ENCODE peak calls at places on chromosomes 13 and 19, in six cellular contexts. D is heart right ventricle, H is astrocyte of the spinal cord, Q is keratinocyte, S is AG04449, C is mucosa of descending colon. I is an unnamed sample.

GRCh38 chr13:79837741-79838450 is 356.9 kb downstream of the NDFIP2 start:
- DNase-seq in C (no peak), D (no peak), H (peak; percentile 20), Q (no peak), S (no peak), I (no peak)

GRCh38 chr13:35531551-35531950 is 55.1 kb upstream of the MAB21L1 start:
- DNase-seq in Q (no peak), H (no peak), C (no peak), S (no peak), D (no peak), I (no peak)

GRCh38 chr19:47272448-47273312 is 2.0 kb upstream of the INAFM1 start:
- DNase-seq in S (no peak), C (no peak), D (no peak), Q (no peak), H (no peak), I (no peak)

GRCh38 chr13:93098972-93099371 is 127.6 kb upstream of the GPC6 start:
- DNase-seq in Q (no peak), C (no peak), S (no peak), D (no peak), H (no peak), I (no peak)

GRCh38 chr19:38231918-38232317 is 7.9 kb upstream of the DPF1 start:
- DNase-seq in H (no peak), Q (no peak), D (no peak), S (no peak), C (no peak), I (no peak)

GRCh38 chr19:16200776-16201391 is 3.2 kb downstream of the AP1M1 start:
- DNase-seq in S (no peak), H (no peak), Q (no peak), C (no peak), D (no peak), I (no peak)

GRCh38 chr19:46428278-46429141 is at the start of gene PNMA8C:
- DNase-seq in D (peak; percentile 80), Q (no peak), H (peak; percentile 59), C (peak; percentile 81), S (no peak), I (no peak)

GRCh38 chr19:11414544-11414943 is 4.6 kb downstream of the RGL3 start:
- DNase-seq in D (no peak), Q (no peak), S (no peak), C (no peak), H (no peak), I (no peak)

GRCh38 chr13:75904012-75904411 is 267.9 kb downstream of the LMO7 start:
- DNase-seq in Q (no peak), C (no peak), S (no peak), H (no peak), D (no peak), I (no peak)

GRCh38 chr13:47803131-47803530 is 197.9 kb downstream of the SUCLA2 start:
- DNase-seq in Q (no peak), H (no peak), C (no peak), D (no peak), S (no peak), I (no peak)

GRCh38 chr13:36907266-36907665 is 12.8 kb downstream of the SMAD9 start:
- DNase-seq in H (no peak), S (no peak), Q (no peak), C (no peak), D (no peak), I (no peak)

GRCh38 chr13:74193391-74193790 is 59.2 kb upstream of the KLF12 start:
- DNase-seq in C (no peak), H (no peak), D (no peak), S (no peak), Q (no peak), I (no peak)

GRCh38 chr19:58325623-58326022 is 1.2 kb upstream of the ZSCAN22 start:
- DNase-seq in S (no peak), H (no peak), C (no peak), Q (peak; percentile 65), D (no peak), I (no peak)

GRCh38 chr19:55312621-55313117 is 12.5 kb downstream of the TMEM150B start:
- DNase-seq in S (no peak), C (no peak), D (no peak), Q (no peak), H (no peak), I (no peak)

GRCh38 chr13:19888799-19889198 is 25.4 kb upstream of the ZMYM5 start:
- DNase-seq in Q (no peak), C (no peak), H (peak; percentile 38), D (no peak), S (no peak), I (no peak)

GRCh38 chr13:24270639-24271131 is 38.7 kb upstream of the C1QTNF9 start:
- DNase-seq in D (peak; percentile 68), Q (no peak), S (no peak), C (peak; percentile 84), H (peak; percentile 61), I (peak; percentile 66)

GRCh38 chr13:21717817-21718216 is 46.9 kb downstream of the FGF9 start:
- DNase-seq in C (no peak), H (no peak), Q (peak; percentile 21), D (no peak), S (no peak), I (no peak)

GRCh38 chr13:82740442-82740841 is 1141.8 kb downstream of the SLITRK1 start:
- DNase-seq in C (no peak), Q (no peak), D (no peak), S (no peak), H (no peak), I (no peak)

DNA sequence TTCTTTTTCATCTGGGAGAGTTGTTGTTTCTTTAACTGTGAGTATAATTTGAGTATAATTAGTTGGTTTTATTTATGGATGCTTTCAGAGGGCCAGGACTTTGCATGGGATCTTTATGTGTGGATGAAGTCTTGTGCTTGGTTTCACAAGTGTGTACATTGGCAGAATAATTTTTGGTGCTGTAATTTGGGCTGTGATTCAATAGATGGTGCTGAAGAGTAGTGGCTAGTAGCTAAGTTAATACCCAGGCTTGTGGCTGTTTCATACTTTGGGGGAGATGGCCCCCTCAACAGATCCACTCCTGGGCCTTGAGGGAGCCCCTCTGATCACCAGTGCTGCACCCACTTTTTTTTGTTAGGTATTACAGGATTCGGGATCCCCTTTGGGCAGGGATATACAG is 1142.4 kb downstream of the SLITRK1 start:
- DNase-seq in S (no peak), H (no peak), Q (no peak), C (no peak), D (no peak), I (no peak)
- TF ChIP-seq CTCF in S (peak; percentile 7), H (peak; percentile 34), Q (no peak), C (no peak), D (no peak), I (no peak)

GRCh38 chr19:1736280-1736679 is 17.0 kb upstream of the ONECUT3 start:
- DNase-seq in H (no peak), S (no peak), C (no peak), Q (no peak), D (no peak), I (no peak)
- TF ChIP-seq CTCF in H (no peak), S (no peak), C (no peak), Q (no peak), D (no peak), I (no peak)

GRCh38 chr13:51834581-51835158 is 10.3 kb downstream of the TMEM272 start:
- DNase-seq in C (no peak), S (no peak), D (no peak), H (no peak), Q (no peak), I (no peak)
- TF ChIP-seq CTCF in C (no peak), S (no peak), D (no peak), H (no peak), Q (no peak), I (no peak)

GRCh38 chr13:97342936-97343335 is 91.0 kb upstream of the RAP2A start:
- DNase-seq in H (no peak), S (no peak), Q (no peak), D (no peak), C (no peak), I (no peak)

GRCh38 chr13:97346561-97347254 is 87.3 kb upstream of the RAP2A start:
- DNase-seq in D (no peak), S (no peak), Q (no peak), C (no peak), H (no peak), I (no peak)

GRCh38 chr13:97346097-97346496 is 87.9 kb upstream of the RAP2A start:
- DNase-seq in H (no peak), C (no peak), Q (no peak), D (no peak), S (no peak), I (no peak)

GRCh38 chr13:97342136-97342535 is 91.8 kb upstream of the RAP2A start:
- DNase-seq in C (no peak), D (no peak), Q (no peak), S (no peak), H (no peak), I (no peak)

GRCh38 chr13:97344250-97345175 is 89.5 kb upstream of the RAP2A start:
- DNase-seq in H (peak; percentile 63), S (no peak), D (peak; percentile 49), Q (no peak), C (no peak), I (peak; percentile 32)
- TF ChIP-seq CTCF in H (peak; percentile 71), S (peak; percentile 64), D (peak; percentile 66), Q (peak; percentile 59), C (no peak), I (peak; percentile 60)

GRCh38 chr19:44113138-44113783 is at the start of gene ZNF225:
- DNase-seq in S (peak; percentile 91), Q (peak; percentile 85), H (peak; percentile 98), D (peak; percentile 87), C (peak; percentile 95), I (peak; percentile 90)
- TF ChIP-seq CTCF in S (peak; percentile 8), Q (no peak), H (no peak), D (no peak), C (no peak), I (no peak)

GRCh38 chr13:50140742-50141659 is 125.8 kb downstream of the KCNRG start:
- DNase-seq in C (no peak), Q (no peak), H (peak; percentile 43), S (no peak), D (no peak), I (no peak)

GRCh38 chr13:50136678-50137077 is 121.4 kb downstream of the KCNRG start:
- DNase-seq in S (no peak), D (no peak), C (no peak), Q (no peak), H (no peak), I (no peak)

GRCh38 chr13:50144473-50145160 is 129.4 kb downstream of the KCNRG start:
- DNase-seq in S (no peak), H (no peak), D (no peak), Q (no peak), C (no peak), I (no peak)

GRCh38 chr13:50140153-50140552 is 124.9 kb downstream of the KCNRG start:
- DNase-seq in S (no peak), C (no peak), Q (no peak), H (no peak), D (no peak), I (no peak)

DNA sequence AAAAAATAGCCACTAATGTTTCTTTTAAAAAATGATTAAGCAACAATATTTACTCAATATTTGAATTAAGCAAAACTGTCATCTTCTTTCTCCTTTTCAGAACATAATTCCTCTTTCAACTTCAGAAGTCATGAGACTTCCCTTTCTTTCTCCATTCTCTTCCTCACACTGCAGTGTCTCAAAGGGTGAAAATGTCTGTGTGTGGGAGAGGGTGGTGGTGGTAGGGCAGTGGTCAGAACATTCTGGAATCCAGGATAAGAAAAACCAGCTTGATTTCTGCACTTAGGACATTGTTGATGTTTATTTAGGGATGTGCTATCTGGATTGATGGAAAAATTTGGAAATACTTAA is 126.4 kb downstream of the KCNRG start:
- DNase-seq in H (no peak), C (no peak), Q (no peak), D (no peak), S (no peak), I (no peak)
- TF ChIP-seq CTCF in H (no peak), C (no peak), Q (no peak), D (no peak), S (no peak), I (no peak)

I was measured in GM10248.